ENCODE peak calls at places on chromosome 16, in seven cellular contexts. L, I, F, Q, A, K and S are unnamed samples.

GRCh38 chr16:57039148-57039812 is 49.9 kb downstream of the NLRC5 start:
- DNase-seq in L (peak; percentile 45), I (no peak), F (no peak), Q (no peak), A (no peak), K (peak; percentile 92), S (peak; percentile 89)

GRCh38 chr16:79093554-79093967 is 507.0 kb downstream of the MAF start:
- DNase-seq in L (no peak), I (no peak), F (peak; percentile 6), Q (no peak), A (no peak), K (no peak), S (peak; percentile 76)

GRCh38 chr16:75308011-75308410 is 56.6 kb upstream of the BCAR1 start:
- DNase-seq in L (no peak), I (peak; percentile 57), F (no peak), Q (no peak), A (no peak), K (no peak), S (no peak)

GRCh38 chr16:27243725-27244362 is 24.7 kb downstream of the NSMCE1 start:
- DNase-seq in L (no peak), I (no peak), F (no peak), Q (no peak), A (peak; percentile 67), K (no peak), S (no peak)

GRCh38 chr16:966035-966434 is 4.7 kb downstream of the LMF1 start:
- DNase-seq in L (no peak), I (no peak), F (no peak), Q (no peak), A (no peak), K (no peak), S (no peak)

GRCh38 chr16:2415085-2415484 is 14.2 kb upstream of the CCNF start:
- DNase-seq in L (no peak), I (no peak), F (no peak), Q (no peak), A (no peak), K (no peak), S (no peak)

GRCh38 chr16:5175263-5175662 is 77.7 kb upstream of the EEF2KMT start:
- DNase-seq in L (no peak), I (no peak), F (no peak), Q (no peak), A (no peak), K (no peak), S (no peak)

GRCh38 chr16:48112603-48113400 is 43.0 kb downstream of the ABCC12 start:
- DNase-seq in L (no peak), I (peak; percentile 59), F (no peak), Q (no peak), A (no peak), K (no peak), S (no peak)

GRCh38 chr16:1265090-1265630 is 9.3 kb downstream of the TPSD1 start:
- DNase-seq in L (no peak), I (no peak), F (no peak), Q (no peak), A (no peak), K (no peak), S (no peak)

GRCh38 chr16:89242795-89243200 is 25.3 kb downstream of the ZNF778 start:
- DNase-seq in L (no peak), I (no peak), F (no peak), Q (no peak), A (no peak), K (no peak), S (no peak)

GRCh38 chr16:84462296-84463210 is 41.9 kb downstream of the MEAK7 start:
- DNase-seq in L (no peak), I (no peak), F (no peak), Q (no peak), A (peak; percentile 83), K (no peak), S (no peak)

GRCh38 chr16:68311316-68311620 is 449 bp downstream of the PRMT7 start:
- DNase-seq in L (peak; percentile 46), I (no peak), F (no peak), Q (no peak), A (no peak), K (peak; percentile 55), S (peak; percentile 41)

GRCh38 chr16:87202346-87202745 is 114.8 kb downstream of the C16orf95 start:
- DNase-seq in L (no peak), I (no peak), F (no peak), Q (no peak), A (no peak), K (peak; percentile 68), S (no peak)

GRCh38 chr16:89117239-89117974 is 23.8 kb downstream of the ACSF3 start:
- DNase-seq in L (no peak), I (no peak), F (no peak), Q (no peak), A (no peak), K (no peak), S (no peak)

GRCh38 chr16:66647866-66648265 is 43.4 kb downstream of the CMTM3 start:
- DNase-seq in L (no peak), I (no peak), F (no peak), Q (no peak), A (no peak), K (no peak), S (no peak)

GRCh38 chr16:84088695-84089395 is 27.9 kb downstream of the MBTPS1 start:
- DNase-seq in L (peak; percentile 50), I (peak; percentile 44), F (peak; percentile 33), Q (no peak), A (no peak), K (no peak), S (peak; percentile 95)

GRCh38 chr16:81600275-81600674 is 155.7 kb downstream of the CMIP start:
- DNase-seq in L (no peak), I (no peak), F (no peak), Q (no peak), A (no peak), K (peak; percentile 75), S (no peak)

GRCh38 chr16:67884684-67885083 is at the start of gene NRN1L:
- DNase-seq in L (no peak), I (peak; percentile 89), F (no peak), Q (no peak), A (peak; percentile 97), K (peak; percentile 95), S (no peak)

GRCh38 chr16:66295191-66295590 is 71.3 kb upstream of the CDH5 start:
- DNase-seq in L (no peak), I (peak; percentile 22), F (no peak), Q (no peak), A (no peak), K (no peak), S (no peak)

GRCh38 chr16:56257260-56257659 is 66.0 kb downstream of the GNAO1 start:
- DNase-seq in L (no peak), I (peak; percentile 53), F (no peak), Q (no peak), A (no peak), K (no peak), S (no peak)

GRCh38 chr16:7321661-7322060 is 11.0 kb upstream of the RBFOX1 start:
- DNase-seq in L (no peak), I (no peak), F (no peak), Q (no peak), A (no peak), K (no peak), S (no peak)

GRCh38 chr16:14015948-14016347 is 55.2 kb upstream of the MRTFB start:
- DNase-seq in L (no peak), I (no peak), F (no peak), Q (peak; percentile 60), A (peak; percentile 88), K (peak; percentile 89), S (no peak)

GRCh38 chr16:74867281-74867849 is 92.7 kb upstream of the FA2H start:
- DNase-seq in L (no peak), I (no peak), F (no peak), Q (no peak), A (no peak), K (no peak), S (no peak)

GRCh38 chr16:87278191-87279093 is 38.8 kb downstream of the C16orf95 start:
- DNase-seq in L (peak; percentile 69), I (peak; percentile 73), F (peak; percentile 4), Q (peak; percentile 44), A (peak; percentile 93), K (peak; percentile 92), S (no peak)

GRCh38 chr16:80500116-80500859 is 40.5 kb upstream of the DYNLRB2 start:
- DNase-seq in L (no peak), I (no peak), F (no peak), Q (no peak), A (no peak), K (peak; percentile 5), S (no peak)

GRCh38 chr16:66364117-66364958 is 2.2 kb upstream of the CDH5 start:
- DNase-seq in L (no peak), I (no peak), F (no peak), Q (no peak), A (peak; percentile 92), K (peak; percentile 23), S (no peak)

GRCh38 chr16:9351440-9351839 is 260.0 kb downstream of the HAPSTR1 start:
- DNase-seq in L (no peak), I (peak; percentile 62), F (no peak), Q (no peak), A (peak; percentile 77), K (no peak), S (no peak)

GRCh38 chr16:23824909-23825308 is 10.9 kb upstream of the PRKCB start:
- DNase-seq in L (no peak), I (no peak), F (no peak), Q (no peak), A (peak; percentile 15), K (no peak), S (no peak)

GRCh38 chr16:68093816-68094613 is 8.8 kb downstream of the NFATC3 start:
- DNase-seq in L (no peak), I (no peak), F (peak; percentile 38), Q (no peak), A (no peak), K (peak; percentile 62), S (no peak)

GRCh38 chr16:89607453-89607852 is 6.0 kb upstream of the DPEP1 start:
- DNase-seq in L (no peak), I (no peak), F (no peak), Q (no peak), A (no peak), K (no peak), S (peak; percentile 89)

GRCh38 chr16:69123894-69124293 is 8.5 kb downstream of the CHTF8 start:
- DNase-seq in L (no peak), I (peak; percentile 57), F (peak; percentile 67), Q (peak; percentile 32), A (peak; percentile 77), K (peak; percentile 86), S (peak; percentile 76)

GRCh38 chr16:50368410-50369132 is at the start of gene BRD7:
- DNase-seq in L (peak; percentile 92), I (peak; percentile 66), F (peak; percentile 62), Q (no peak), A (no peak), K (peak; percentile 50), S (peak; percentile 30)

GRCh38 chr16:88922114-88922825 is 54.7 kb downstream of the CBFA2T3 start:
- DNase-seq in L (no peak), I (peak; percentile 67), F (no peak), Q (no peak), A (peak; percentile 95), K (peak; percentile 68), S (no peak)

GRCh38 chr16:84460406-84461028 is 43.9 kb downstream of the MEAK7 start:
- DNase-seq in L (no peak), I (no peak), F (no peak), Q (no peak), A (peak; percentile 79), K (no peak), S (no peak)

GRCh38 chr16:525520-526180 is 1.9 kb upstream of the CAPN15 start:
- DNase-seq in L (peak; percentile 54), I (no peak), F (peak; percentile 24), Q (peak; percentile 61), A (no peak), K (peak; percentile 79), S (peak; percentile 16)

GRCh38 chr16:1645914-1646525 is 32.1 kb upstream of the JPT2 start:
- DNase-seq in L (no peak), I (no peak), F (no peak), Q (no peak), A (no peak), K (peak; percentile 70), S (no peak)

GRCh38 chr16:49350265-49351103 is 23.1 kb upstream of the C16orf78 start:
- DNase-seq in L (peak; percentile 65), I (peak; percentile 65), F (no peak), Q (no peak), A (peak; percentile 90), K (peak; percentile 58), S (peak; percentile 28)

GRCh38 chr16:50335198-50335958 is 33.4 kb downstream of the BRD7 start:
- DNase-seq in L (no peak), I (no peak), F (peak; percentile 74), Q (no peak), A (no peak), K (peak; percentile 66), S (no peak)